ENCODE peak calls at places on chromosomes 11 and 22, in eight cellular contexts. Q is OCI-LY7; J is endodermal cell; N is lower lobe of right lung; S is cardiac muscle cell; O is CD8-positive, alpha-beta T cell; V is psoas muscle; D is substantia nigra. I is an unnamed sample.

GRCh38 chr11:27934830-27935145 is 173.2 kb downstream of the KIF18A start:
- DNase-seq in J (no peak), V (no peak), O (no peak), S (no peak), N (no peak), Q (no peak), D (no peak), I (no peak)

GRCh38 chr22:50057868-50058311 is at the start of gene TTLL8:
- DNase-seq in S (no peak), D (no peak), Q (no peak), J (peak), N (no peak), V (no peak), O (no peak), I (no peak)

GRCh38 chr11:132253469-132254264 is 883.3 kb downstream of the NTM start:
- DNase-seq in Q (no peak), J (no peak), S (no peak), N (no peak), D (no peak), O (no peak), V (no peak), I (no peak)

GRCh38 chr11:107473797-107474196 is 16.2 kb upstream of the CWF19L2 start:
- DNase-seq in D (no peak), V (no peak), Q (no peak), S (no peak), N (no peak), J (no peak), O (no peak), I (no peak)

GRCh38 chr11:7436657-7437056 is 48.6 kb upstream of the OLFML1 start:
- DNase-seq in O (no peak), N (no peak), D (no peak), J (no peak), Q (peak), S (no peak), V (no peak), I (no peak)

GRCh38 chr11:2518112-2518982 is 73.5 kb downstream of the KCNQ1 start:
- DNase-seq in N (peak), J (peak), Q (no peak), V (peak), D (no peak), S (no peak), O (peak), I (no peak)

GRCh38 chr11:2760196-2760871 is 60.5 kb upstream of the KCNQ1OT1 start:
- DNase-seq in N (peak), Q (no peak), J (peak), D (no peak), V (no peak), S (no peak), O (no peak), I (no peak)

GRCh38 chr11:34916810-34917780 is 677 bp downstream of the PDHX start:
- DNase-seq in O (no peak), N (no peak), S (peak), V (no peak), Q (peak), J (no peak), D (no peak), I (no peak)

GRCh38 chr11:47512701-47513100 is 40.2 kb downstream of the CELF1 start:
- DNase-seq in S (peak), O (no peak), N (no peak), D (no peak), J (no peak), Q (no peak), V (no peak), I (no peak)

GRCh38 chr22:50342651-50343540 is at the start of gene PPP6R2:
- DNase-seq in O (peak), V (peak), N (peak), D (peak), Q (peak), J (peak), S (peak), I (peak)

GRCh38 chr22:45358127-45358526 is 48.4 kb downstream of the FAM118A start:
- DNase-seq in S (no peak), Q (no peak), J (no peak), N (no peak), D (no peak), V (no peak), O (no peak), I (no peak)

GRCh38 chr11:2473361-2474058 is 28.7 kb downstream of the KCNQ1 start:
- DNase-seq in D (no peak), Q (no peak), O (no peak), S (no peak), N (no peak), J (no peak), V (no peak), I (no peak)

GRCh38 chr11:86116386-86116726 is 47.5 kb upstream of the PICALM start:
- DNase-seq in J (no peak), O (no peak), S (no peak), Q (no peak), D (no peak), V (no peak), N (no peak), I (no peak)

GRCh38 chr11:33027233-33027632 is 11.6 kb downstream of the DEPDC7 start:
- DNase-seq in N (no peak), V (no peak), O (no peak), Q (no peak), J (no peak), D (no peak), S (no peak), I (no peak)

GRCh38 chr22:46084943-46085830 is 65.1 kb upstream of the PPARA start:
- DNase-seq in D (no peak), V (peak), J (no peak), N (peak), Q (no peak), O (no peak), S (no peak), I (no peak)

GRCh38 chr11:61619827-61620226 is 39.0 kb upstream of the SYT7 start:
- DNase-seq in V (no peak), D (no peak), S (no peak), Q (no peak), N (no peak), O (no peak), J (no peak), I (no peak)

GRCh38 chr22:49660321-49660720 is 167.4 kb downstream of the BRD1 start:
- DNase-seq in V (no peak), Q (no peak), N (peak), S (no peak), O (no peak), J (no peak), D (no peak), I (no peak)

GRCh38 chr22:27171212-27171611 is 513.8 kb downstream of the MIAT start:
- DNase-seq in O (no peak), D (no peak), N (no peak), Q (no peak), S (no peak), V (no peak), J (no peak), I (no peak)

GRCh38 chr11:108685419-108686161 is 20.7 kb downstream of the DDX10 start:
- DNase-seq in S (no peak), N (no peak), Q (no peak), O (no peak), V (no peak), D (no peak), J (no peak), I (no peak)

GRCh38 chr11:111177037-111177988 is 68.2 kb upstream of the POU2AF2 start:
- DNase-seq in N (no peak), D (no peak), J (no peak), O (no peak), Q (peak), S (no peak), V (no peak), I (no peak)

GRCh38 chr11:111039982-111040381 is 205.5 kb upstream of the POU2AF2 start:
- DNase-seq in O (no peak), D (no peak), S (no peak), N (no peak), J (no peak), V (no peak), Q (peak), I (no peak)

GRCh38 chr22:26322179-26322905 is 106.7 kb upstream of the ASPHD2 start:
- DNase-seq in N (no peak), V (no peak), O (no peak), S (no peak), D (no peak), Q (no peak), J (no peak), I (no peak)

GRCh38 chr11:100151944-100152343 is 535.1 kb upstream of the ARHGAP42 start:
- DNase-seq in N (no peak), Q (no peak), S (no peak), O (no peak), D (no peak), V (peak), J (no peak), I (no peak)

GRCh38 chr22:49240016-49240380 is 587.7 kb downstream of the BRD1 start:
- DNase-seq in Q (no peak), S (no peak), V (no peak), N (no peak), J (no peak), D (no peak), O (no peak), I (no peak)

GRCh38 chr11:34405079-34405858 is 33.5 kb upstream of the CAT start:
- DNase-seq in J (no peak), S (no peak), D (no peak), N (no peak), Q (no peak), O (no peak), V (no peak), I (no peak)

GRCh38 chr22:45877651-45878050 is 99.3 kb downstream of the WNT7B start:
- DNase-seq in O (no peak), Q (no peak), V (no peak), N (peak), S (no peak), J (peak), D (no peak), I (no peak)

GRCh38 chr11:20840341-20840740 is 171.0 kb downstream of the NELL1 start:
- DNase-seq in Q (no peak), O (no peak), N (no peak), V (no peak), S (peak), D (no peak), J (no peak), I (no peak)

GRCh38 chr11:96338910-96339703 is 3.9 kb downstream of the MAML2 start:
- DNase-seq in O (peak), N (peak), D (peak), J (peak), S (no peak), V (peak), Q (peak), I (peak)

GRCh38 chr11:66218846-66219620 is 49.4 kb upstream of the RAB1B start:
- DNase-seq in J (no peak), S (peak), Q (no peak), O (no peak), D (no peak), V (no peak), N (no peak), I (no peak)

GRCh38 chr11:47616726-47617416 is 22.7 kb upstream of the C1QTNF4 start:
- DNase-seq in S (peak), O (no peak), J (peak), N (no peak), V (no peak), Q (peak), D (no peak), I (peak)

GRCh38 chr11:445765-446588 is 4.1 kb upstream of the PTDSS2 start:
- DNase-seq in S (no peak), J (peak), V (peak), D (no peak), N (peak), O (no peak), Q (no peak), I (no peak)
- H3K27ac ChIP-seq in S (no peak), J (no peak), V (no peak), D (no peak), N (no peak), O (no peak), Q (no peak), I (no peak)

DNA sequence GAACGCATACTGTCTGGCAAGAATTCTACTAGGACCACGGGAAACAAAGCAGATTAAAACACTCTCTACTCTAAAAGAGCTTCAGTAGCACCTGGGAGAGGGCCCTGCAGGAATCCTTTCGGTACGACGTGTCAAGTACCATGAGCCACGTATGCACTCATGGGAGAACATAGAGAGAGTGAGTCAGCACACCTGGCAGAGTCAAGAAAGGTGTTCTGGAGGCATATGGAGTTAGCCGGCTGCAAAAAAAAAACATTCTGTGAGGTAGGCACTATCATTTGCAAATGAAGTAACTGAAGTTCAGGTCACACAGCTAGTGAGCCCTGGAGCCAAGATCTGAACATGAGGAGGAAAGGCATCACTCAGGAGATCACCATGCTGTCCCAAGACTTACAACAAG is 71.1 kb upstream of the BID start:
- DNase-seq in O (no peak), N (no peak), J (no peak), S (no peak), D (no peak), Q (no peak), V (no peak), I (no peak)
- H3K27ac ChIP-seq in O (no peak), N (no peak), J (no peak), S (no peak), D (no peak), Q (no peak), V (peak), I (peak)

DNA sequence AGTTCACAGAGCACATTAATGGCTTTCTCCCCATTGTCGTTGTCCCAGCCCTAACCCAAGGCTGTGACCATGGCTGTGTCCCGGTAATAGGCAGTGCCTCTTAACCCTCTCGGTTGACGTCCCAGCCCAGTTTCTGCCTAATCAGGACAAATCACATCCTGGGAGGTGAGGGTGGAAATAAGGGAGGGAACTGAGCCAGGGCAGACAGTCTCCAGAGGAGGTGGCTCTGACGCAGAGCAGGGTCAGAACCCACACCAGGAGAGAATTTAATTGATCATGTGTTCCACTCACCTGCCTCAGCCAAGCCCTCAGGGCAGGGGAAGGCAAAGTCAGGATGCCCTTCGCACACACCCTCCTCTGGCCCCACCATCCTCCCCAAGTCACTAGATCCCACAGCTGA is 17.0 kb downstream of the SLC43A1 start:
- DNase-seq in Q (no peak), V (no peak), N (no peak), J (no peak), D (no peak), S (no peak), O (no peak), I (no peak)
- H3K27ac ChIP-seq in Q (no peak), V (peak), N (peak), J (no peak), D (no peak), S (no peak), O (no peak), I (no peak)

DNA sequence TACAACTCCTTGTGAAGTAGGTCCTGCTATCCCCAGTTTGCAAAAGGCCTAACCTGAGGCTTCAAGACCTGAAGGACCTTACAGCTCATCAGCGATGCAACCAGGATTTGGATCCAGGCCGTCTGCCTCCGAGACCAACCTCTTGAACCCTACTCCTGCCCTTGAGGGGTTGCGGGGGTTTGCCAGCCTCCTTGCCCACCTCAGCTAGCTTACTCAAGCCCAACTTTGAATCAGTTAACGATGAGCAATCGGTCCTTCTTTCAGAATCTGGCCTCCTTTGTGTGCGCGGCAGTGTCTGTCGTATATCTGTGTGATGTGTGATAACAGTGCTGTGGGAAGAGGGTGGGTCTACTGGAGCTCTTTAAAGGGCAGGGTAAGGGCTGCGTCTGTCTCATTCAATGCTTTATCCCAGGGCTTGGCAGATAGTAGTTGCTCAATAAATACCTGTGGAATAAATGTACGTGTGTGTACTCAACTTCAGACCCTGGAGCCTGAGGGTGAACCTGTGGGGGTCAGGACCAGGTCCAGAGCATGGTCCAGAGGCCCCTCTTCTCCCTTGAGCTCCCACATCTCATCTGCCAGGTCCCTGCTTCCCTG is 3.2 kb downstream of the CHRM1 start:
- DNase-seq in V (no peak), S (no peak), N (peak), O (no peak), Q (no peak), D (no peak), J (no peak), I (no peak)
- H3K27ac ChIP-seq in V (no peak), S (no peak), N (no peak), O (no peak), Q (no peak), D (no peak), J (no peak), I (peak)

GRCh38 chr11:44104472-44105294 is 9.2 kb downstream of the EXT2 start:
- DNase-seq in J (peak), N (no peak), O (no peak), S (no peak), D (no peak), V (no peak), Q (no peak), I (no peak)
- H3K27ac ChIP-seq in J (no peak), N (no peak), O (no peak), S (no peak), D (no peak), V (no peak), Q (no peak), I (no peak)

GRCh38 chr22:47148956-47149748 is 386.7 kb downstream of the TBC1D22A start:
- DNase-seq in V (no peak), S (no peak), N (no peak), J (no peak), Q (no peak), D (no peak), O (no peak), I (no peak)

GRCh38 chr22:47148510-47148909 is 386.1 kb downstream of the TBC1D22A start:
- DNase-seq in Q (no peak), J (no peak), N (no peak), D (no peak), V (no peak), O (no peak), S (no peak), I (no peak)

GRCh38 chr22:47150426-47150825 is 388.0 kb downstream of the TBC1D22A start:
- DNase-seq in J (no peak), O (no peak), V (no peak), Q (no peak), S (no peak), D (no peak), N (no peak), I (no peak)

GRCh38 chr22:47151064-47151463 is 388.6 kb downstream of the TBC1D22A start:
- DNase-seq in S (no peak), V (no peak), N (no peak), O (no peak), Q (no peak), D (no peak), J (no peak), I (no peak)

DNA sequence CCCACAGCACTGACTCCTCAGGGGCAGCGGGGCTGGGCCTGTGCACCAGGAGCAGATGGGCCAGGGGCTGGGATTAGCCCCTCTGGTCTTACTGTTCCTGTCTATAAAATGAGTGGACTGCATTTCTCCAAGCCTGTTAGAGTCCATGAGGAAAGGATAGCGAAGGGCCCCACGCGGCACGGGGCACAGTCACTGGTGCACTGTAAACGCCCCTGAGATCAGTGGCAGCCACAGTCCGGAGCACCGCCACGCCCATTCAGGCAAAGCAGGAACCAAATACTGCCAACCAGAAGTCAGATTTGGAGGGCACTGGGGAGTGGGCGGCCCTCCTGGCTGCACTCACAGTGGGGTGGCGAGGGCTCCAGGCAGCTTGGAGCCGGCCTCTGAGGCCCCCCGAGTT is 387.5 kb downstream of the TBC1D22A start:
- DNase-seq in O (no peak), D (no peak), Q (no peak), N (no peak), J (no peak), V (no peak), S (no peak), I (no peak)
- H3K27ac ChIP-seq in O (no peak), D (no peak), Q (no peak), N (no peak), J (no peak), V (no peak), S (no peak), I (no peak)

DNA sequence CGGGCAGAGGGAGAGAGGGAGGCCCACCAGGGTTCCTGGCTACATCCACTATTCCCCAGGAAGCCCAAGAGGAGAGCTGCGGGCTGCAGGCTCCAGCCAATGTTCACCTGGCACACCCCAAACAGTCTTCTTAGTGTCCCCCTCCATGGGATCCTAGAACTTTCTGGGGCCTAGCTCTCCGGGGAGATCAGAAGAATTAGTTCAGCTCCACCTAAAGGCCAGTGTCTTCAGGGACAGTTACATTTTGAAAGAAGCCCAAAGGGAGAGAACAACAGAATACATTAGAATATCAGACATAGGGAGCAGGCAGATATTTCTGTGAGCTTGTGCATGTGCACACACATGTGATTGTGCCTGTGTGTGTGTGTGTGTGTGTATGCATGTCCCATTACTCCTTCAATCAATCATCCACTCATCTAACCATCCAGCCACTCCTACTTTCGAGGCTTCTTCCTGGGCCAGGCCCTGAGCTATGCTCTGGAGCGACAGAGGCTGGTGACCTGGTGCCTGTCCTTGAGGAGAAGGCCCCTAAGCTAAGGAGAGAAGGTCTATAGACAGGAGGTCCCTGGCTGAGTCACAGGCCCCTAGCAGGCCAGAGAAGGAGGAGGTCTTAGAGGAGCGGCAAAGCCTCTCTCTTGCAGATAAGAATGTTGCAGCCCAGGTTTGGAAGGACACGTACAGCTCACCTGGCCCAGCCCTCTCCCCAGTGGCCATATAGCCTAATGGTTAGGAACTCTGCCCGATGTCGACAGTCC is 165.5 kb downstream of the DSCAML1 start:
- DNase-seq in O (no peak), D (no peak), Q (no peak), S (no peak), N (no peak), V (no peak), J (no peak), I (no peak)
- H3K27ac ChIP-seq in O (no peak), D (peak), Q (no peak), S (no peak), N (no peak), V (no peak), J (no peak), I (no peak)